ENCODE peak calls at places on chromosomes 12 and 14, in six cellular contexts. J is sigmoid colon, P is psoas muscle, S is neural progenitor cell, Z is lower lobe of right lung, L is kidney epithelial cell. D is an unnamed sample. For H3K36me3 and H3K27me3, the result is how much of the 10 kb centered on the place peaks cover.

GRCh38 chr14:60179296-60179924 is 14.2 kb upstream of the DHRS7 start:
- DNase-seq in J (no peak), P (peak), S (no peak), Z (no peak), L (no peak), D (no peak)

GRCh38 chr12:115468087-115468510 is 784.1 kb upstream of the TBX3 start:
- DNase-seq in J (no peak), P (no peak), S (no peak), Z (no peak), L (no peak), D (no peak)

GRCh38 chr12:20695232-20695631 is at the start of gene SLCO1C1:
- DNase-seq in J (no peak), P (no peak), S (peak), Z (no peak), L (no peak), D (no peak)

GRCh38 chr12:12726543-12727093 is 9.4 kb downstream of the CDKN1B start:
- DNase-seq in J (no peak), P (no peak), S (no peak), Z (no peak), L (no peak), D (peak)

GRCh38 chr14:38629412-38629811 is 373.5 kb upstream of the CLEC14A start:
- DNase-seq in J (no peak), P (no peak), S (no peak), Z (no peak), L (no peak), D (no peak)

GRCh38 chr14:53493895-53494294 is 340.8 kb upstream of the DDHD1 start:
- DNase-seq in J (no peak), P (no peak), S (no peak), Z (no peak), L (no peak), D (no peak)

GRCh38 chr12:51869490-51869865 is 18.4 kb upstream of the ANKRD33 start:
- DNase-seq in J (no peak), P (no peak), S (peak), Z (no peak), L (no peak), D (no peak)

GRCh38 chr14:94836849-94837248 is 66.9 kb upstream of the GSC start:
- DNase-seq in J (no peak), P (no peak), S (no peak), Z (no peak), L (no peak), D (no peak)

GRCh38 chr14:64838656-64839055 is 41.1 kb downstream of the SPTB start:
- DNase-seq in J (no peak), P (no peak), S (no peak), Z (no peak), L (no peak), D (no peak)

GRCh38 chr12:52307836-52308806 is 13.1 kb downstream of the KRT83 start:
- DNase-seq in J (peak), P (peak), S (peak), Z (peak), L (no peak), D (peak)

GRCh38 chr12:81949721-81950120 is 190.6 kb upstream of the PPFIA2 start:
- DNase-seq in J (no peak), P (no peak), S (no peak), Z (no peak), L (no peak), D (no peak)

GRCh38 chr14:29868000-29868399 is 59.6 kb downstream of the PRKD1 start:
- DNase-seq in J (no peak), P (no peak), S (no peak), Z (no peak), L (no peak), D (peak)

GRCh38 chr12:52367876-52368275 is 595 bp upstream of the KRT85 start:
- DNase-seq in J (no peak), P (no peak), S (no peak), Z (no peak), L (no peak), D (no peak)

GRCh38 chr14:54769955-54770863 is 132.4 kb downstream of the GCH1 start:
- DNase-seq in J (no peak), P (no peak), S (no peak), Z (no peak), L (no peak), D (no peak)

GRCh38 chr14:94748667-94749347 is 21.1 kb downstream of the GSC start:
- DNase-seq in J (no peak), P (no peak), S (peak), Z (no peak), L (no peak), D (peak)

GRCh38 chr12:52396656-52397055 is 9.5 kb downstream of the KRT82 start:
- DNase-seq in J (peak), P (no peak), S (no peak), Z (no peak), L (no peak), D (no peak)

GRCh38 chr12:122845041-122845864 is 10.0 kb downstream of the HIP1R start:
- DNase-seq in J (peak), P (no peak), S (no peak), Z (peak), L (no peak), D (no peak)

GRCh38 chr12:89370411-89370810 is 18.1 kb upstream of the DUSP6 start:
- DNase-seq in J (no peak), P (no peak), S (no peak), Z (no peak), L (no peak), D (no peak)

GRCh38 chr12:52082988-52083637 is 3.6 kb downstream of the SMIM41 start:
- DNase-seq in J (peak), P (peak), S (peak), Z (peak), L (no peak), D (peak)

GRCh38 chr12:44403185-44403584 is 472.9 kb downstream of the NELL2 start:
- DNase-seq in J (no peak), P (no peak), S (no peak), Z (no peak), L (no peak), D (no peak)

GRCh38 chr14:56004807-56005579 is 113.2 kb upstream of the PELI2 start:
- DNase-seq in J (no peak), P (no peak), S (peak), Z (peak), L (peak), D (no peak)

GRCh38 chr14:61526405-61527312 is 168.7 kb upstream of the HIF1A start:
- DNase-seq in J (no peak), P (peak), S (no peak), Z (peak), L (no peak), D (no peak)

GRCh38 chr12:124620606-124621295 is 53.3 kb upstream of the NCOR2 start:
- DNase-seq in J (no peak), P (no peak), S (no peak), Z (no peak), L (no peak), D (no peak)

GRCh38 chr12:53145383-53145782 is 35.1 kb upstream of the ZNF740 start:
- DNase-seq in J (no peak), P (no peak), S (no peak), Z (no peak), L (no peak), D (no peak)

GRCh38 chr14:22824711-22825359 is 4.9 kb upstream of the MRPL52 start:
- DNase-seq in J (peak), P (no peak), S (no peak), Z (no peak), L (peak), D (no peak)

GRCh38 chr12:21642707-21643389 is 14.8 kb downstream of the LDHB start:
- DNase-seq in J (no peak), P (no peak), S (peak), Z (no peak), L (no peak), D (peak)

GRCh38 chr12:48002773-48003218 is 1.5 kb downstream of the COL2A1 start:
- DNase-seq in J (peak), P (peak), S (peak), Z (no peak), L (no peak), D (peak)

GRCh38 chr14:80047761-80048160 is 163.5 kb downstream of the DIO2 start:
- DNase-seq in J (no peak), P (no peak), S (no peak), Z (no peak), L (no peak), D (no peak)

GRCh38 chr12:84910549-84911241 is 1.9 kb downstream of the SLC6A15 start:
- DNase-seq in J (no peak), P (no peak), S (peak), Z (no peak), L (no peak), D (peak)

GRCh38 chr12:64611430-64612286 is 1.4 kb downstream of the RASSF3 start:
- DNase-seq in J (peak), P (no peak), S (peak), Z (peak), L (no peak), D (peak)

GRCh38 chr12:56431850-56432249 is 17.4 kb downstream of the TIMELESS start:
- DNase-seq in J (no peak), P (no peak), S (no peak), Z (no peak), L (no peak), D (no peak)

GRCh38 chr12:92146865-92147264 is 1.2 kb upstream of the BTG1 start:
- DNase-seq in J (no peak), P (no peak), S (no peak), Z (no peak), L (no peak), D (no peak)

GRCh38 chr14:95056476-95056875 is 100.9 kb downstream of the DICER1 start:
- DNase-seq in J (peak), P (no peak), S (no peak), Z (no peak), L (no peak), D (no peak)

GRCh38 chr12:120211243-120211903 is 10.5 kb upstream of the RPLP0 start:
- DNase-seq in J (no peak), P (no peak), S (no peak), Z (no peak), L (no peak), D (no peak)

GRCh38 chr12:132593938-132594358 is 16.4 kb downstream of the LRCOL1 start:
- DNase-seq in J (peak), P (peak), S (peak), Z (peak), L (peak), D (peak)

GRCh38 chr12:48305190-48305589 is 45.5 kb downstream of the ZNF641 start:
- DNase-seq in J (no peak), P (no peak), S (no peak), Z (no peak), L (no peak), D (no peak)

GRCh38 chr12:15534870-15535269 is 212.6 kb downstream of the PTPRO start:
- DNase-seq in J (no peak), P (no peak), S (no peak), Z (no peak), L (no peak), D (no peak)

GRCh38 chr12:46269429-46270241 is 792 bp upstream of the SLC38A1 start:
- DNase-seq in J (no peak), P (no peak), S (peak), Z (no peak), L (no peak), D (no peak)

GRCh38 chr14:93734086-93734822 is 54.0 kb downstream of the PRIMA1 start:
- DNase-seq in J (no peak), P (no peak), S (peak), Z (no peak), L (no peak), D (no peak)

GRCh38 chr14:88981948-88982347 is 157.5 kb downstream of the TTC8 start:
- DNase-seq in J (no peak), P (no peak), S (no peak), Z (no peak), L (no peak), D (no peak)

GRCh38 chr12:25976289-25976688 is 17.8 kb downstream of the RASSF8 start:
- DNase-seq in J (no peak), P (no peak), S (no peak), Z (no peak), L (no peak), D (no peak)
- H3K4me3 ChIP-seq in J (no peak), P (peak), S (no peak), Z (no peak), L (no peak), D (no peak)

GRCh38 chr14:30884925-30885324 is 10.6 kb downstream of the COCH start:
- DNase-seq in J (no peak), P (no peak), S (no peak), Z (no peak), L (no peak), D (no peak)
- H3K36me3 ChIP-seq in J (under half), P (under half), S (under half), Z (under half), L (under half), D (under half)

GRCh38 chr14:37587881-37588666 is 7.0 kb downstream of the FOXA1 start:
- DNase-seq in J (no peak), P (no peak), S (peak), Z (no peak), L (no peak), D (peak)
- H3K27me3 ChIP-seq in J (half or more), P (under half), S (half or more), Z (half or more), L (half or more), D (under half)

DNA sequence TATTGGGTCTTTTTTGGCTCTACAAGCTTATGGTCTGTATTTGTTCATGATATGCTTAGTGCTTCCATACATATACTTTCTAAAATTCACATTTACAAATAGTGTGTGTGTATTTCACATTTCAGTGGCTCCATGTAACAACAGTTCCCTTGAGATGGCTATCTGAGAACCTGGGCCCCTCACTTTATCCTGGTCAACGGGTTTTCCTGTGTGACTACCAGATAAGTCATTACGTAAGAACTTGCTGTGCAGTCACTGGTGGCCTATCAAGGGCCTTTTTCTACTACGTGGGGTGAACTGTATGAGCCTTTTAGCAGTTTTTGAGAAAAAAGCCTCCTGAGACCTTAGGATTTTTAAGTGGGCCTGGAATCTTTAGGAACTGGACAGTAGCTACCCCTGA is 454.1 kb downstream of the PCNX1 start:
- DNase-seq in J (no peak), P (no peak), S (no peak), Z (no peak), L (no peak), D (no peak)
- H3K4me3 ChIP-seq in J (no peak), P (no peak), S (no peak), Z (no peak), L (no peak), D (no peak)

GRCh38 chr12:112833272-112833671 is 41.7 kb downstream of the RPH3A start:
- DNase-seq in J (no peak), P (no peak), S (no peak), Z (no peak), L (no peak), D (no peak)
- H3K36me3 ChIP-seq in J (under half), P (under half), S (under half), Z (under half), L (under half), D (under half)

GRCh38 chr12:3655331-3655900 is 97.5 kb downstream of the CRACR2A start:
- DNase-seq in J (no peak), P (no peak), S (peak), Z (no peak), L (no peak), D (peak)
- H3K27me3 ChIP-seq in J (under half), P (under half), S (under half), Z (under half), L (under half), D (under half)

DNA sequence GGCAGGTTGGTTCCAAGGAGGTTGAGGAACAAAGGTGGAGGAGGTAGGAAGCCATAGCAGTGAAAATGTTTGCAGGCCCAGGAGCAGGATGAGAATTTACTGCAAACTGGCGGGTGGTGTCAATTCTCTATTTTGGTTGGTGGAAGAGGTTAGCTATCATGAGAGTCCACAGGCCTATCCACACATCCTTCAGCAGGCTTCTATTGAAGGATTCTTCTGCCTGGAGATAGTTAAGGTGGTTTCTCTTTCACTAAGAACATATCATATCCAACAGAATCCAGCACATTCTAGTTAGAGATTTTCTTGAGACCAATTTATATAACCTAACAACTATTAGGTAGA is 68.9 kb upstream of the DYRK2 start:
- DNase-seq in J (no peak), P (no peak), S (no peak), Z (no peak), L (no peak), D (no peak)
- H3K4me3 ChIP-seq in J (no peak), P (no peak), S (no peak), Z (no peak), L (no peak), D (no peak)

D was measured in HAP-1.